ENCODE peak calls at places on chromosomes 6 and 20, in five cellular contexts. E is cardiac muscle cell, M is GM23248, Q is A549, F is tibial nerve. O is an unnamed sample. For H3K4me1, the result is how much of the 10 kb centered on the place peaks cover.

GRCh38 chr20:54711061-54711460 is 235.7 kb downstream of the DOK5 start:
- DNase-seq in E (no peak), Q (no peak), F (no peak), M (no peak), O (no peak)

GRCh38 chr6:110645685-110646418 is 169.4 kb downstream of the CDK19 start:
- DNase-seq in F (no peak), E (no peak), Q (no peak), M (no peak), O (no peak)

GRCh38 chr20:35660122-35660937 is 4.4 kb downstream of the CPNE1 start:
- DNase-seq in E (no peak), F (no peak), M (no peak), Q (no peak), O (no peak)

GRCh38 chr6:78868124-78868523 is 773 bp downstream of the IRAK1BP1 start:
- DNase-seq in M (no peak), E (no peak), F (no peak), Q (no peak), O (no peak)

GRCh38 chr6:158869010-158869603 is 49.9 kb upstream of the EZR start:
- DNase-seq in F (no peak), E (no peak), M (no peak), Q (peak), O (no peak)

GRCh38 chr6:170143401-170144150 is 147.3 kb downstream of the DLL1 start:
- DNase-seq in M (no peak), F (no peak), E (no peak), Q (no peak), O (no peak)

GRCh38 chr6:125004198-125004597 is 42.0 kb downstream of the RNF217 start:
- DNase-seq in E (peak), M (peak), F (no peak), Q (no peak), O (peak)

GRCh38 chr20:35616465-35617396 is 1.1 kb downstream of the SPAG4 start:
- DNase-seq in Q (peak), E (peak), F (peak), M (peak), O (peak)

GRCh38 chr6:35081426-35081851 is 59.7 kb downstream of the TCP11 start:
- DNase-seq in E (no peak), Q (no peak), F (no peak), M (no peak), O (no peak)

GRCh38 chr6:106823058-106823457 is 151.5 kb downstream of the CD24 start:
- DNase-seq in F (no peak), Q (no peak), M (no peak), E (no peak), O (no peak)

GRCh38 chr6:160801418-160801817 is 99.4 kb downstream of the PLG start:
- DNase-seq in Q (no peak), E (no peak), M (no peak), F (no peak), O (no peak)

GRCh38 chr20:11687546-11688292 is 230.0 kb upstream of the BTBD3 start:
- DNase-seq in E (no peak), M (no peak), Q (peak), F (no peak), O (no peak)

GRCh38 chr6:15290067-15290641 is 44.3 kb downstream of the JARID2 start:
- DNase-seq in Q (no peak), F (no peak), M (no peak), E (no peak), O (no peak)

GRCh38 chr6:163946437-163946836 is 531.9 kb downstream of the QKI start:
- DNase-seq in M (no peak), E (no peak), Q (no peak), F (peak), O (no peak)

GRCh38 chr6:4880373-4880762 is 104.2 kb downstream of the CDYL start:
- DNase-seq in M (no peak), E (no peak), F (no peak), Q (no peak), O (no peak)

GRCh38 chr20:9744551-9744950 is 94.3 kb downstream of the PAK5 start:
- DNase-seq in F (no peak), E (no peak), M (no peak), Q (no peak), O (no peak)
- H3K4me1 ChIP-seq in F (under half), E (under half), M (under half), Q (under half), O (under half)

DNA sequence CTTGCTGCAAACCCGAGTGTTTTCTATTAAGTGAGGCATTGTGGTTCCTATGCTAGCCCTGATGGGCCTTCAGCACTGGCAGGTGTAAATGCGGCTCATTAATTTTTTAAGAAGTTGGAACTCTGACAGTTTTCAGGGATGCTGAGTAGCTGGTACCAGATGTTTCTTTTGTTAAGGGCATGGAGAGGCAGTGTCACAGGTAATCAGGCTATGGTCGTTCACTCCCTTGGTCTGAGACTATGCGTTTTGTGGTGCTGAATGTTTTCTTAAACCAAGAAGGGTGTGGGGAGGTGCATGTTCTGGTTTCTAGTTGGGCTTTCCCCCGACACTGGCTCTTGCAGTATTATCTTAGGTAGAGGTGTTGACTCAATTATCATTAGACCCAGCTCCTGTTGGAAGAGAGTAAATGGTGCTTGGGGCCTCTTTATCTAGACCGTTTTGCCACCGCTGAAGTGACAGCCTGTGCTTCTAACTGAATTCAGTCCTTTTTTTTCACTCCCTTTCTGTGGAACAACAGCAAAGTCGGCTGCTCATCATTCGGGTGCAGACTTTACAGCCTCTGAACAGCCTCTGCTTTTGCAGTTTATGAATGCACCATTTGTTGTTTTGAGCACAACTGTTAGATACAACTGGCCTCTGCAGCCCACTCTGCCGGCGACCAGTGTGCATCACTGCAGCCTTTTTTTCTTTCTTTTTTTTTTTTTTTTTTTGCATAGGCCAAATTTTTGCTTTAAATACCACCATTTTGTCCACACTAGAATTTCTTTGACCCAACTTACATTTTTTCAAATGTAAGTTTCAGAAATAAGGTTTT is 35.6 kb downstream of the RREB1 start:
- DNase-seq in E (peak), M (peak), Q (no peak), F (no peak), O (no peak)
- H3K4me1 ChIP-seq in E (half or more), M (half or more), Q (half or more), F (half or more), O (half or more)

GRCh38 chr6:40295251-40295949 is 291.8 kb downstream of the LRFN2 start:
- DNase-seq in M (peak), F (no peak), E (peak), Q (no peak), O (no peak)
- H3K4me1 ChIP-seq in M (under half), F (under half), E (under half), Q (under half), O (under half)

GRCh38 chr6:131949909-131950766 is 1.0 kb downstream of the CCN2 start:
- DNase-seq in M (peak), F (peak), Q (peak), E (peak), O (peak)
- H3K4me1 ChIP-seq in M (under half), F (under half), Q (half or more), E (under half), O (under half)

DNA sequence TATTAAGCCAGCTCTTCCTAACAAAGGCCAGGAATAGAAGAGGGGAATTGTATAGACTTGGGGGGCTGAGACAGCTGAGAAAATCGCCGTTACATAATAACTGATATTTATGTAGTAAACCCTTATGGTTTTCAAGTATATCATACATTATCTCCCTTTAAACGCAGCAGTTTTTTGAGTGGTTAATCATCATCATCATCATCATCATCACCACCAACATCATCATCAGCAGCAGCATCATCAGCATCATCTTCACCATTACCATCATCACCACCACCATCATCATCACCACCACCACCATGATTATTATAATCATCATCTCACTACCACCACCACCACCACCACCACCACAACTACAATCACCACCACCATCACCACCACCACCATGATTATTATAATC is 9.1 kb downstream of the RIPOR2 start:
- DNase-seq in M (no peak), F (no peak), E (no peak), Q (no peak), O (no peak)
- H3K4me1 ChIP-seq in M (under half), F (under half), E (under half), Q (under half), O (under half)

GRCh38 chr20:47441774-47442150 is 59.9 kb upstream of the NCOA3 start:
- DNase-seq in M (no peak), E (no peak), Q (no peak), F (no peak), O (no peak)

GRCh38 chr20:47448429-47448828 is 53.3 kb upstream of the NCOA3 start:
- DNase-seq in F (no peak), M (no peak), E (no peak), Q (no peak), O (no peak)

GRCh38 chr20:47440857-47441773 is 60.6 kb upstream of the NCOA3 start:
- DNase-seq in Q (peak), E (peak), F (no peak), M (no peak), O (no peak)

GRCh38 chr20:47445291-47445690 is 56.4 kb upstream of the NCOA3 start:
- DNase-seq in F (no peak), E (no peak), Q (no peak), M (no peak), O (no peak)

DNA sequence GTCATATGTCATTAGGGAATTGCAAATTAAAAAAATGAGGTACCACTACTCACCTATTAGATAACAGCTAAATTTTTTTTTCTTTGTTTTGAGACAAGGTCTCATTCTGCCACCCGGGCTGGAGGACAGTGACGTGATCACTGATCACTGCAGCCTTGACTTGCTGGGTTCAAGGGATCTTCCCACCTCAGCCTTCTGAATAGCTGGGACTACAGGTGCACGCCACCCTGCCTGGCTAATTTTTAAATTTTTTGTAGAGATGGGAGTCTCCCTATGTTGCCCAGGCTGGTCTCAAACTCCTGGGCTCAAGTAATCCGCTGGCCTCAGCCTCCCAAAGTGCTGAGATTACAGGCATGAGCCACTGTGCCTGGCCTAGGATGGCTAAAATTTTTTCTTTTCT is 57.1 kb upstream of the NCOA3 start:
- DNase-seq in E (no peak), Q (no peak), M (no peak), F (no peak), O (no peak)
- H3K4me1 ChIP-seq in E (under half), Q (under half), M (under half), F (under half), O (under half)

O was measured in heart right ventricle.